ENCODE peak calls at places on chromosomes 6 and 20, in four cellular contexts. One of them, this sample, is unnamed.

GRCh38 chr6:112203577-112204349 is 50.6 kb downstream of the LAMA4 start:
- DNase-seq in naive B cell: no peak
- DNase-seq in mesenteric fat pad: no peak
- DNase-seq in caudate nucleus: no peak
- DNase-seq in this sample: no peak

GRCh38 chr6:53080813-53081212 is 15.6 kb downstream of the FBXO9 start:
- DNase-seq in mesenteric fat pad: no peak
- DNase-seq in naive B cell: no peak
- DNase-seq in caudate nucleus: no peak
- DNase-seq in this sample: no peak

GRCh38 chr6:167985205-167985604 is 12.3 kb upstream of the KIF25 start:
- DNase-seq in naive B cell: no peak
- DNase-seq in caudate nucleus: no peak
- DNase-seq in mesenteric fat pad: no peak
- DNase-seq in this sample: no peak

GRCh38 chr6:154249499-154250298 is 106.9 kb downstream of the IPCEF1 start:
- DNase-seq in caudate nucleus: no peak
- DNase-seq in naive B cell: peak; percentile 7
- DNase-seq in mesenteric fat pad: no peak
- DNase-seq in this sample: no peak

GRCh38 chr6:73610444-73611275 is 43.1 kb downstream of the SLC17A5 start:
- DNase-seq in mesenteric fat pad: peak; percentile 57
- DNase-seq in naive B cell: peak; percentile 39
- DNase-seq in caudate nucleus: no peak
- DNase-seq in this sample: peak; percentile 31

GRCh38 chr6:121748376-121748775 is 312.9 kb downstream of the GJA1 start:
- DNase-seq in mesenteric fat pad: no peak
- DNase-seq in naive B cell: no peak
- DNase-seq in caudate nucleus: no peak
- DNase-seq in this sample: no peak

GRCh38 chr6:50815436-50816114 is 3.1 kb upstream of the TFAP2B start:
- DNase-seq in caudate nucleus: no peak
- DNase-seq in naive B cell: no peak
- DNase-seq in mesenteric fat pad: no peak
- DNase-seq in this sample: no peak

GRCh38 chr20:38321959-38322598 is 18.1 kb downstream of the BPI start:
- DNase-seq in mesenteric fat pad: no peak
- DNase-seq in caudate nucleus: peak; percentile 32
- DNase-seq in naive B cell: no peak
- DNase-seq in this sample: peak; percentile 82

GRCh38 chr6:7343546-7344475 is 30.8 kb upstream of the SSR1 start:
- DNase-seq in caudate nucleus: no peak
- DNase-seq in naive B cell: no peak
- DNase-seq in mesenteric fat pad: no peak
- DNase-seq in this sample: no peak

GRCh38 chr6:3363296-3364025 is 93.4 kb downstream of the SLC22A23 start:
- DNase-seq in naive B cell: no peak
- DNase-seq in caudate nucleus: no peak
- DNase-seq in mesenteric fat pad: no peak
- DNase-seq in this sample: peak; percentile 56

GRCh38 chr6:147077251-147077650 is 127.0 kb upstream of the STXBP5 start:
- DNase-seq in mesenteric fat pad: no peak
- DNase-seq in naive B cell: no peak
- DNase-seq in caudate nucleus: peak; percentile 44
- DNase-seq in this sample: no peak

GRCh38 chr20:58981564-58982364 is 708 bp downstream of the NELFCD start:
- DNase-seq in naive B cell: no peak
- DNase-seq in caudate nucleus: no peak
- DNase-seq in mesenteric fat pad: no peak
- DNase-seq in this sample: no peak

GRCh38 chr6:27608916-27609883 is 136.3 kb upstream of the ZNF184 start:
- DNase-seq in mesenteric fat pad: no peak
- DNase-seq in caudate nucleus: no peak
- DNase-seq in naive B cell: no peak
- DNase-seq in this sample: peak; percentile 54

GRCh38 chr6:37725967-37726366 is 28.3 kb upstream of the MDGA1 start:
- DNase-seq in caudate nucleus: no peak
- DNase-seq in naive B cell: no peak
- DNase-seq in mesenteric fat pad: no peak
- DNase-seq in this sample: no peak

GRCh38 chr20:4041748-4042411 is 26.5 kb upstream of the RNF24 start:
- DNase-seq in mesenteric fat pad: no peak
- DNase-seq in naive B cell: no peak
- DNase-seq in caudate nucleus: peak; percentile 63
- DNase-seq in this sample: peak; percentile 55

GRCh38 chr6:43883698-43884659 is 114.0 kb downstream of the VEGFA start:
- DNase-seq in mesenteric fat pad: no peak
- DNase-seq in naive B cell: no peak
- DNase-seq in caudate nucleus: no peak
- DNase-seq in this sample: no peak